ENCODE peak calls at places on chromosomes 13 and 19, in six cellular contexts. F is neuronal stem cell, K is IMR-90, U is H9, O is mesenchymal stem cell, X is mesendoderm. M is an unnamed sample.

GRCh38 chr19:7342143-7342542 is 6.6 kb upstream of the ARHGEF18 start:
- DNase-seq in F (no peak), K (no peak), U (no peak), O (no peak), X (no peak), M (no peak)

GRCh38 chr19:6216996-6217751 is 62.6 kb downstream of the MLLT1 start:
- DNase-seq in F (peak), K (peak), U (no peak), O (peak), X (peak), M (peak)

GRCh38 chr13:33994826-33995502 is 177.0 kb downstream of the RFC3 start:
- DNase-seq in F (no peak), K (no peak), U (no peak), O (no peak), X (no peak), M (no peak)

GRCh38 chr13:75219479-75220237 is 262.3 kb downstream of the TBC1D4 start:
- DNase-seq in F (peak), K (peak), U (peak), O (peak), X (peak), M (peak)

GRCh38 chr13:29438772-29439171 is 156.7 kb downstream of the SLC7A1 start:
- DNase-seq in F (no peak), K (no peak), U (no peak), O (no peak), X (no peak), M (no peak)

GRCh38 chr19:18762125-18763023 is 28.7 kb downstream of the COMP start:
- DNase-seq in F (no peak), K (no peak), U (no peak), O (no peak), X (peak), M (no peak)

GRCh38 chr19:33232656-33233055 is 7.0 kb upstream of the SLC7A10 start:
- DNase-seq in F (no peak), K (no peak), U (no peak), O (no peak), X (no peak), M (no peak)

GRCh38 chr13:100976993-100977392 is 302.4 kb upstream of the TMTC4 start:
- DNase-seq in F (no peak), K (no peak), U (no peak), O (no peak), X (no peak), M (no peak)

GRCh38 chr19:48419158-48419920 is 25.9 kb downstream of the GRIN2D start:
- DNase-seq in F (peak), K (peak), U (peak), O (peak), X (peak), M (peak)

GRCh38 chr19:18452386-18452785 is 14.5 kb upstream of the ISYNA1 start:
- DNase-seq in F (no peak), K (no peak), U (no peak), O (no peak), X (no peak), M (no peak)

GRCh38 chr19:47469419-47469700 is 2.3 kb downstream of the SLC8A2 start:
- DNase-seq in F (no peak), K (no peak), U (no peak), O (no peak), X (no peak), M (no peak)

GRCh38 chr19:50697414-50698124 is 22.0 kb downstream of the SHANK1 start:
- DNase-seq in F (no peak), K (no peak), U (no peak), O (no peak), X (no peak), M (no peak)

GRCh38 chr19:50694815-50695145 is 24.8 kb downstream of the SHANK1 start:
- DNase-seq in F (no peak), K (no peak), U (no peak), O (no peak), X (no peak), M (no peak)

GRCh38 chr19:50693064-50693975 is 26.3 kb downstream of the SHANK1 start:
- DNase-seq in F (no peak), K (no peak), U (no peak), O (no peak), X (no peak), M (peak)

GRCh38 chr19:50696065-50696425 is 23.6 kb downstream of the SHANK1 start:
- DNase-seq in F (no peak), K (no peak), U (no peak), O (no peak), X (no peak), M (no peak)

GRCh38 chr19:50695251-50696064 is 24.1 kb downstream of the SHANK1 start:
- DNase-seq in F (peak), K (no peak), U (no peak), O (no peak), X (no peak), M (no peak)
- H2BK15ac ChIP-seq in F (peak), K (no peak), U (no peak), O (no peak), X (no peak), M (no peak)

DNA sequence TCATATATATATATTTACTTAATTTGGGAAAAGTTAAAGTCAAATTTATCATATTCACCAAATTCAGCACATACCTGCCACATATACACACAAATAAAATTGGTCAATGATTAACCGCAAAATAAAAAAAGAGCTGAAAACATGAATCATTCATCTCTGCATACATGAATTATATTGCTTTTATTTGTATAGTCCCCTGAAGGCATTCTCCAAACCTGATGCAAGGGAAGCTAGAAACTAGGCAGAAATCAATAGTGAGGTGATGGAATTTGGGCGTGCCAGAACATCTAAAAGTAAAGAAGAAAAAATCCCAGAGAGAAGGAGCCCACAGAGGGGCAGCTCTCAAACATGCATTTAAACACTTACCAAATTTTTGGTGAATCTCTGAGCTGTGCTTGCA is 60.1 kb downstream of the UFM1 start:
- DNase-seq in F (no peak), K (no peak), U (no peak), O (no peak), X (no peak), M (no peak)
- H2BK15ac ChIP-seq in F (no peak), K (no peak), U (no peak), O (no peak), X (no peak), M (no peak)

GRCh38 chr13:80585531-80585930 is 244.6 kb upstream of the SPRY2 start:
- DNase-seq in F (no peak), K (no peak), U (no peak), O (no peak), X (no peak), M (no peak)

GRCh38 chr13:80584785-80585184 is 243.9 kb upstream of the SPRY2 start:
- DNase-seq in F (no peak), K (no peak), U (no peak), O (no peak), X (no peak), M (no peak)

GRCh38 chr13:80586356-80586755 is 245.4 kb upstream of the SPRY2 start:
- DNase-seq in F (no peak), K (no peak), U (no peak), O (peak), X (no peak), M (no peak)

GRCh38 chr13:80584306-80584705 is 243.4 kb upstream of the SPRY2 start:
- DNase-seq in F (no peak), K (no peak), U (no peak), O (no peak), X (no peak), M (no peak)
- H2BK15ac ChIP-seq in F (no peak), K (no peak), U (no peak), O (no peak), X (no peak), M (no peak)

DNA sequence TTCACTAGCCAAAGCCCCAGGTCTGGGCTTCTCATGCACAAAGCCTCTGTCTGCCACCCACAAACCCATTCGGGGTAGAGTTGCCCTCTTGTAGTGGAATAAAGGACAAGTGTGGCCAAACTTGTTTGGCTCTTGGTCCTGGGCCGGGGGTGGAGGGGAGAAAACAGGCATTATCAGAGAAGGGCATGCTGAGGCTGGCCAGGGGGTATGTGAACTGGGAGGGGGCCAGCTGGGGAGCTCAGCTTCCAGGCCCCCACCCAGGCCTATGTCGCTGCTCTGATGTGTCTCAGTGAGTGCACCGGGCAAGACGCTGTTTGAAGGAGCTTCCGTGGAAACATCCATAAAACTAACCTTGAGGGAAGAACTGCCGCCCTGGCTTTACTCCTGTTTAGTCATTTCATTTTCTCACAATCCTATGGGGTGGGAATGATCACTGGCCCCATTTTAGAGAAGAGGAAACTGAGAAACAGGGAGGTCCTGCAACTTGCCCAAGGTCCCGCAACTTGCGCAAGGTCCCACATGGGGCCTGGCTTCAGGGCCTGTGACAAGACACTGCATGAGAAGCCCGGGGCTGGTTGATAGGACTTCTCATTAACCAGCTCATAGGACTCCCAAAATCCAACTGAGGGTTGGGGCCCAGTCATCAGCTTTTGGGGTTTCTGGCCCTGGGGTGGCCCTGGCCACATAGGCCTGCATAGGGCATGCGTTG is 30.8 kb downstream of the CCNE1 start:
- DNase-seq in F (no peak), K (no peak), U (no peak), O (no peak), X (no peak), M (no peak)
- H2BK15ac ChIP-seq in F (no peak), K (no peak), U (no peak), O (no peak), X (no peak), M (no peak)

DNA sequence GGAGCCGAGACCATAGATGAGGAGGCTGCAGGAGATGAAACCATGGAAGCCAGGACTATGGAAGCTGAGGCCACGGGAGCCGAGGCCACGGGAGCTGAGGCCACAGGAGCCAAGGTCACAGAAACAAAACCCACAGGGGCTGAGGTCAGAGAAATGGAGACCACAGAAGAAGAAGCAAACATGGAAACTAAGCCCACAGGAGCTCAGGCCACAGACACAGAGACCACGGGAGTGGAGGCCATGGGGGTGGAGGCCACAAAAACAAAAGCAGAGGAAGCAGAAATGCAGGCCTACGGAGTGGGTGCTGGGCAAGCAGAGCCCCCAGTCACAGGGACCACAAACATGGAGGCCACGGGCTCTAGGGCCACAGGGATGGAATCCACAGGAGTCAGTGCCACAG is 12.5 kb upstream of the EBI3 start:
- DNase-seq in F (no peak), K (no peak), U (no peak), O (no peak), X (no peak), M (no peak)
- H2BK15ac ChIP-seq in F (no peak), K (no peak), U (no peak), O (no peak), X (no peak), M (no peak)

DNA sequence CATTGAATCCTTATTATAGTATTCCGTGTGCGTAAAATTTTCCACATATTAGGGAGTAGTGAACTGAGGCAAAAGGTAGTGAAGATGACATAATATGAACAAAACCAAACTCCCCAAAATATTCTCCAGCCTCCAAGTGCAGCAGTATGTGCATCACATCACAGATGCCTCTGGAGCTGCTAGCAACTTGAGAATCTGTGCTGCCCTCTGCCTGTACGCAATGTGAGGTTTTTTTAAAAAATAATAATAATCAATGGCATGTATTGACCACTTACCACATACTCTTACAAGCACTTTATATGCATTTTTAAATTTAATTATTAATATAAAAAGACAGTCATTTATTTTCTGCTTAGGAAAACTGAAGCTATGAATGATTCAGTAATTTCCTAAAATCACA is 583.0 kb upstream of the SPRY2 start:
- DNase-seq in F (no peak), K (no peak), U (no peak), O (no peak), X (peak), M (no peak)
- H2BK15ac ChIP-seq in F (no peak), K (no peak), U (no peak), O (no peak), X (no peak), M (no peak)

DNA sequence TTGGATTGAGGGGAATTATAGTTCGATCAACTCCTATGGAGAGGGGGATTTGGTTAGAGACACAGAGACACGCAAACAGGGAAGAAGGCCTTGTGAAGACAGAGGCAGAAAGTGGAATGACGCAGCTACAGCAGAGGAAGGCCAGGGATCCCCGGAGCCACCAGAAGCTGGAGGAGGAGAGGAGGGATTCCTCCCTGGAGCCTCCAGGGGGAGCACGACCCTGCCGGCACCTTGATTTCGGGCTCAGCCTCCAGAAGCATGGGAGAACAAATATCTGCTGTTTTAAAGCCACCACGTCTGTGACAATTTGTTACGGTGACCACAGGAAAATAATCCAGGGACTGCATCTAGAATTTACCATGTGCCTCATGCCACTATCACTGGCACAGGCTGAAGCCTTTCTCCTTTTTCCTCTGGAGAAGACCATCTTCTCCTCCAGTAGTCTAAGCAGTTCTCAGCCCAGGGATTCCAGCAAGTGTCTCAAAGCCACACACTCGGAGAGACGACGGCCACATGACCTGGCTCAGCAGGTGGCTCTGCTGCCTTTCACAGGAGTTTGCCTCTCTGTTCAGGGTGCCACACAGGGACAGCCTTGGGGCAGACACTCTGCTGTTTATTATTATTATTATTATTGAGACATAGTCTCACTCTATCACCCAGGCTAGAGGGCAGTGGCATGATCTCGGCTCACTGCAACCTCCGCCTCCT is 39.9 kb upstream of the CCNE1 start:
- DNase-seq in F (peak), K (peak), U (peak), O (peak), X (peak), M (peak)
- H2BK15ac ChIP-seq in F (no peak), K (no peak), U (no peak), O (peak), X (no peak), M (peak)

M was measured in H1.